ENCODE peak calls at places on chromosomes 1 and 21, in four cellular contexts. S, H, K and I are unnamed samples. For H3K4me1, the result is how much of the 10 kb centered on the place peaks cover.

GRCh38 chr1:185450917-185451316 is 133.9 kb upstream of the IVNS1ABP start:
- DNase-seq in S (no peak), H (no peak), K (no peak), I (no peak)

GRCh38 chr1:47650205-47650604 is 212.4 kb downstream of the FOXD2 start:
- DNase-seq in S (peak), H (peak), K (no peak), I (peak)

GRCh38 chr1:200888349-200888838 is 6.3 kb upstream of the INAVA start:
- DNase-seq in S (no peak), H (no peak), K (no peak), I (peak)

GRCh38 chr1:153553691-153554608 is 4.9 kb upstream of the S100A3 start:
- DNase-seq in S (no peak), H (peak), K (no peak), I (no peak)

GRCh38 chr1:155463865-155464264 is 98.7 kb downstream of the ASH1L start:
- DNase-seq in S (no peak), H (peak), K (no peak), I (no peak)

GRCh38 chr1:50474859-50475809 is 51.9 kb upstream of the DMRTA2 start:
- DNase-seq in S (no peak), H (peak), K (no peak), I (no peak)

GRCh38 chr1:87329756-87330200 is 1.1 kb downstream of the LMO4 start:
- DNase-seq in S (no peak), H (no peak), K (no peak), I (no peak)

GRCh38 chr1:3187415-3188149 is 118.6 kb downstream of the PRDM16 start:
- DNase-seq in S (no peak), H (no peak), K (no peak), I (no peak)

GRCh38 chr1:203056516-203056915 is 29.3 kb downstream of the MYOG start:
- DNase-seq in S (no peak), H (no peak), K (no peak), I (no peak)

GRCh38 chr1:18263547-18264130 is 156.0 kb downstream of the IGSF21 start:
- DNase-seq in S (no peak), H (no peak), K (no peak), I (no peak)

GRCh38 chr1:29933110-29933509 is 696.8 kb downstream of the PTPRU start:
- DNase-seq in S (no peak), H (no peak), K (no peak), I (no peak)

GRCh38 chr1:236862615-236863211 is 67.6 kb downstream of the MTR start:
- DNase-seq in S (no peak), H (no peak), K (no peak), I (no peak)

GRCh38 chr1:10161121-10161520 is 49.2 kb upstream of the KIF1B start:
- DNase-seq in S (no peak), H (no peak), K (no peak), I (no peak)

GRCh38 chr1:19804786-19805390 is 5.2 kb upstream of the TMCO4 start:
- DNase-seq in S (no peak), H (no peak), K (no peak), I (no peak)

GRCh38 chr1:158028956-158029355 is 35.5 kb downstream of the KIRREL1 start:
- DNase-seq in S (no peak), H (peak), K (no peak), I (no peak)

GRCh38 chr1:24412408-24412807 is 1.2 kb downstream of the STPG1 start:
- DNase-seq in S (no peak), H (no peak), K (no peak), I (no peak)

GRCh38 chr1:89822109-89822962 is 1.5 kb downstream of the LRRC8D start:
- DNase-seq in S (peak), H (no peak), K (peak), I (peak)

GRCh38 chr1:101360506-101360905 is 123.7 kb downstream of the S1PR1 start:
- DNase-seq in S (no peak), H (peak), K (no peak), I (no peak)
- H3K4me1 ChIP-seq in S (under half), H (under half), K (under half), I (under half)

GRCh38 chr1:45623972-45624371 is at the start of gene CCDC17:
- DNase-seq in S (no peak), H (no peak), K (no peak), I (no peak)
- H3K4me3 ChIP-seq in S (no peak), H (no peak), K (no peak), I (no peak)

DNA sequence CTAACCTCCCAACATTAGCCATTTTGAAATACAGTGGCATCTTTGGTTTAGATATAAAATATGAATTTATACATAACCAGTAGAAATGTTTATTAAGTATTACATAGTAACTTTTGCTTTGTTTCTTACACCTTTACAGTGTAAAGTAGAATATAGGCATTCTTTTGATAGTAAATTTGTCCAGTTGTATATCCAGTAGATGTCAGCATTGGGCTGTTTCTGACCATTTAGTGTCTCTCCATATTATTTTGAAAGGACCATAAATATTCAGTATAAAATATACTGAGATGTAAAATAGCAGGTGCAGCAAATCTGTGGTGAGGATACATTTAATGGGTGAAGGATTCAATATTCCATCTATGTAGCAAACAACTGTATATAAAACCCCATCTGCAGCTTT is 115.8 kb upstream of the ZRANB2 start:
- DNase-seq in S (no peak), H (peak), K (no peak), I (no peak)
- TF ChIP-seq CTCF in S (peak), H (peak), K (no peak), I (no peak)

GRCh38 chr21:34810786-34811185 is 142.0 kb downstream of the CLIC6 start:
- DNase-seq in S (no peak), H (no peak), K (no peak), I (no peak)
- H3K4me1 ChIP-seq in S (under half), H (half or more), K (under half), I (under half)

DNA sequence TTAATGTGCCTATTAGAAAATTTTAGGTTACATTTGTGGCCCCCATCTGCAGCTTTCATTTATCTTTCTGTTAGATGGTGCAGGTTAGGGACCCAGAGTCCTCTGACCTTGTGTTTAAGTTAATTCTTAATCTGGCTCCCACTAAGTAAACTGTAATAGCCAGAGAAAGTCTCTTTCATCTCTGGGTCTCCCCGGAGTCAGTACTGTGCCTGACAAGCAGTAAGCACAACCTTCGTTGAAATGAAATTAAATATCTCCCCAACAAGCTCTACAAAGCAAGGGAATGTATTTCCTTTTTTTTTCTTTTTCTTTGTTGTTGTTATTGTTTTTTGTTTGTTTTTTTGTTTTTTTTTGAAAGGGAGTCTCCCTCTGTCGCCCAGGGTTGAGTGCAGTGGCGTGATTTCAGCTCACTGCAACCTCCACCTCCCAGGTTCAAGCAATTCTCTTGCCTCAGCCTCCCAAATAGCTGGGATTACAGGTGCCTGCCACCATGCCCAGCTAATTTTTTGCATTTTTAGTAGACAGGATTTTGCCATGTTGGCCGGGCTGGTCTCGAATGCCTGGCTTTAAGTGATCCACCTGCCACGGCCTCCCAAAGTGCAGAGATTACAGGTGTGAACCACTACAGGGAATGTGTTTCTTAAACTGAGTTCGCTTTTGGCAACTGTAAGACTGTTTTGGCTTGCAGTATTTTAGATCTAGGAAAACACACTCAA is 81.6 kb downstream of the HHIPL2 start:
- DNase-seq in S (no peak), H (no peak), K (no peak), I (no peak)
- H3K4me3 ChIP-seq in S (no peak), H (no peak), K (peak), I (no peak)

DNA sequence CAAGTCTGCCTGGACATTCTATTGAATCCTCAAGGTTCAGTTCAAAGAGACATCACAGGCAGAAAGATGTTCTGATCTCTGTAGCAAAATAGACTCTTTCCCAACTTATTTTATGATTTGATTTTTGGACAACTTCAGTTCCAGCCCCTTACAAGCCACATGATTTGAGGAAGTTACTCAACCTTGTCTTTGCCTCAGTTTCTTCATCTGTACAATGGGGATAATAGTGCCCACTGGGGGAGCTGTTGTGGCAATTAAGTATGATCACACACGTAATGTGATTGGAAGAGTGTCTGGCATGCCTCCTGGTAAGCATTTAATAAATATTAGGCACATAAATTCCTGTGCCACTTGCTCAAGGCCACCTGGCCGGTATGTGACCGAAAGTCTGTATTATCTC is 130.6 kb downstream of the DAB1 start:
- DNase-seq in S (no peak), H (no peak), K (no peak), I (no peak)
- TF ChIP-seq CTCF in S (no peak), H (no peak), K (no peak), I (no peak)